ENCODE peak calls at places on chromosome 10, in four cellular contexts. F is activated naive CD4-positive, alpha-beta T cell; Z is SK-MEL-5; T is AG04449. W is an unnamed sample.

GRCh38 chr10:97428572-97428981 is 2.6 kb downstream of the PGAM1 start:
- DNase-seq in F (no peak), Z (no peak), T (no peak), W (no peak)

GRCh38 chr10:4656576-4657194 is 169.3 kb upstream of the AKR1E2 start:
- DNase-seq in F (peak; percentile 3), Z (peak; percentile 72), T (no peak), W (no peak)

GRCh38 chr10:93030409-93030808 is 30.2 kb upstream of the CYP26C1 start:
- DNase-seq in F (no peak), Z (no peak), T (peak; percentile 59), W (no peak)

GRCh38 chr10:14945097-14945496 is 8.8 kb downstream of the DCLRE1C start:
- DNase-seq in F (no peak), Z (no peak), T (no peak), W (no peak)

GRCh38 chr10:79282388-79282787 is 64.9 kb upstream of the PPIF start:
- DNase-seq in F (no peak), Z (no peak), T (no peak), W (no peak)

GRCh38 chr10:43211030-43211429 is 55.8 kb downstream of the RASGEF1A start:
- DNase-seq in F (no peak), Z (no peak), T (no peak), W (peak; percentile 52)

GRCh38 chr10:85902046-85902445 is 464.5 kb downstream of the GRID1 start:
- DNase-seq in F (no peak), Z (no peak), T (no peak), W (no peak)

GRCh38 chr10:28845009-28845682 is 167.8 kb downstream of the BAMBI start:
- DNase-seq in F (no peak), Z (peak; percentile 54), T (no peak), W (no peak)

GRCh38 chr10:4677296-4678021 is 148.5 kb upstream of the AKR1E2 start:
- DNase-seq in F (no peak), Z (no peak), T (no peak), W (no peak)

GRCh38 chr10:70579234-70580002 is 23.1 kb downstream of the PRF1 start:
- DNase-seq in F (no peak), Z (no peak), T (no peak), W (no peak)

GRCh38 chr10:106959521-106959920 is 205.0 kb downstream of the SORCS1 start:
- DNase-seq in F (no peak), Z (no peak), T (no peak), W (no peak)

GRCh38 chr10:62626817-62627216 is 177.7 kb upstream of the ADO start:
- DNase-seq in F (no peak), Z (no peak), T (no peak), W (no peak)

GRCh38 chr10:125004571-125005311 is 62.8 kb downstream of the ZRANB1 start:
- DNase-seq in F (no peak), Z (no peak), T (no peak), W (no peak)

GRCh38 chr10:61786728-61787127 is 114.8 kb upstream of the ARID5B start:
- DNase-seq in F (no peak), Z (peak; percentile 35), T (peak; percentile 34), W (no peak)

GRCh38 chr10:123580426-123580825 is 85.7 kb upstream of the GPR26 start:
- DNase-seq in F (no peak), Z (no peak), T (no peak), W (no peak)

GRCh38 chr10:35690534-35690933 is 48.4 kb upstream of the FZD8 start:
- DNase-seq in F (no peak), Z (no peak), T (no peak), W (no peak)

GRCh38 chr10:105189464-105189800 is 548.3 kb downstream of the SORCS3 start:
- DNase-seq in F (no peak), Z (no peak), T (no peak), W (no peak)

GRCh38 chr10:123885406-123886164 is 6.0 kb downstream of the CPXM2 start:
- DNase-seq in F (no peak), Z (no peak), T (no peak), W (no peak)

GRCh38 chr10:28875535-28876208 is 198.4 kb downstream of the BAMBI start:
- DNase-seq in F (no peak), Z (no peak), T (no peak), W (no peak)

GRCh38 chr10:32386623-32387022 is 39.7 kb upstream of the EPC1 start:
- DNase-seq in F (no peak), Z (no peak), T (no peak), W (no peak)

GRCh38 chr10:74500806-74501205 is 325.6 kb upstream of the KAT6B start:
- DNase-seq in F (no peak), Z (no peak), T (no peak), W (no peak)

GRCh38 chr10:61169294-61169693 is 225.3 kb upstream of the RHOBTB1 start:
- DNase-seq in F (no peak), Z (no peak), T (no peak), W (no peak)

GRCh38 chr10:48731141-48731540 is 46.5 kb downstream of the WDFY4 start:
- DNase-seq in F (no peak), Z (no peak), T (no peak), W (no peak)

GRCh38 chr10:106573106-106573505 is 591.4 kb downstream of the SORCS1 start:
- DNase-seq in F (no peak), Z (no peak), T (peak; percentile 50), W (no peak)

GRCh38 chr10:90557385-90557784 is 300.5 kb downstream of the HTR7 start:
- DNase-seq in F (no peak), Z (no peak), T (no peak), W (no peak)

GRCh38 chr10:112565434-112566053 is 118.5 kb downstream of the VTI1A start:
- DNase-seq in F (no peak), Z (peak; percentile 90), T (no peak), W (no peak)